ENCODE peak calls at places on chromosome 19, in seven cellular contexts. N is CD8-positive, alpha-beta T cell; H is K562; D is A673; G is thoracic aorta; O is left ventricle myocardium inferior; Z is fibroblast of lung. F is an unnamed sample.

GRCh38 chr19:53772943-53773342 is 51.2 kb downstream of the NLRP12 start:
- DNase-seq in G (peak; percentile 9), D (peak; percentile 69), O (no peak), H (peak; percentile 37), Z (peak; percentile 56), N (peak; percentile 3), F (peak; percentile 59)

GRCh38 chr19:8640402-8641004 is 10.1 kb downstream of the NFILZ start:
- DNase-seq in G (no peak), O (peak; percentile 36), N (no peak), H (no peak), D (no peak), Z (no peak), F (no peak)

GRCh38 chr19:40499320-40499719 is 32.5 kb downstream of the SPTBN4 start:
- DNase-seq in O (no peak), N (no peak), G (no peak), Z (no peak), D (no peak), H (no peak), F (no peak)

GRCh38 chr19:3818479-3818878 is 32.3 kb upstream of the MATK start:
- DNase-seq in N (no peak), D (no peak), Z (no peak), G (no peak), O (no peak), H (no peak), F (no peak)

GRCh38 chr19:531753-532571 is at the start of gene CDC34:
- DNase-seq in H (peak; percentile 63), O (no peak), N (no peak), G (no peak), Z (no peak), D (no peak), F (no peak)

GRCh38 chr19:934865-935422 is 9.1 kb downstream of the ARID3A start:
- DNase-seq in H (no peak), D (no peak), N (no peak), Z (peak; percentile 82), O (peak; percentile 88), G (no peak), F (peak; percentile 82)

GRCh38 chr19:3336680-3337523 is 29.5 kb upstream of the NFIC start:
- DNase-seq in H (no peak), D (no peak), N (no peak), O (peak; percentile 90), Z (peak; percentile 94), G (peak; percentile 70), F (no peak)

GRCh38 chr19:30084390-30084819 is 142.4 kb downstream of the URI1 start:
- DNase-seq in N (no peak), G (no peak), D (no peak), Z (no peak), H (no peak), O (no peak), F (peak; percentile 53)

GRCh38 chr19:3849092-3849491 is 19.7 kb downstream of the ZFR2 start:
- DNase-seq in G (no peak), O (no peak), D (peak; percentile 38), Z (no peak), N (no peak), H (peak; percentile 78), F (peak; percentile 71)

GRCh38 chr19:33430674-33431277 is 57.3 kb downstream of the CEBPG start:
- DNase-seq in G (no peak), H (peak; percentile 62), D (peak; percentile 81), O (peak; percentile 59), N (peak; percentile 20), Z (peak; percentile 62), F (peak; percentile 87)

GRCh38 chr19:23286477-23286876 is 36.3 kb upstream of the ZNF724 start:
- DNase-seq in H (no peak), D (no peak), G (no peak), N (no peak), O (no peak), Z (no peak), F (peak; percentile 25)

GRCh38 chr19:10192922-10193321 is 1.8 kb downstream of the DNMT1 start:
- DNase-seq in G (no peak), D (no peak), O (no peak), H (no peak), Z (no peak), N (no peak), F (no peak)

GRCh38 chr19:33387351-33388230 is 14.1 kb downstream of the CEBPG start:
- DNase-seq in G (no peak), N (no peak), D (no peak), Z (no peak), O (peak; percentile 12), H (no peak), F (no peak)

GRCh38 chr19:34957830-34958751 is 5.9 kb downstream of the ZNF792 start:
- DNase-seq in O (no peak), Z (no peak), D (no peak), H (no peak), N (no peak), G (no peak), F (no peak)

GRCh38 chr19:16782719-16783118 is 46.5 kb upstream of the SIN3B start:
- DNase-seq in D (no peak), H (no peak), N (no peak), Z (no peak), O (no peak), G (no peak), F (no peak)

GRCh38 chr19:16615788-16616187 is 12.2 kb downstream of the MED26 start:
- DNase-seq in G (no peak), N (no peak), Z (no peak), O (no peak), H (peak; percentile 59), D (no peak), F (no peak)

GRCh38 chr19:8466018-8466417 is 21.2 kb downstream of the HNRNPM start:
- DNase-seq in G (no peak), N (no peak), D (no peak), H (no peak), Z (peak; percentile 80), O (no peak), F (no peak)

GRCh38 chr19:52270266-52270885 is 989 bp downstream of the ZNF766 start:
- DNase-seq in O (no peak), Z (no peak), G (no peak), N (no peak), D (peak; percentile 33), H (peak; percentile 26), F (peak; percentile 26)

GRCh38 chr19:10362259-10362658 is 18.1 kb downstream of the TYK2 start:
- DNase-seq in G (no peak), O (no peak), N (no peak), D (no peak), Z (no peak), H (peak; percentile 14), F (no peak)

GRCh38 chr19:18538115-18538514 is 5.3 kb downstream of the FKBP8 start:
- DNase-seq in N (no peak), Z (no peak), H (peak; percentile 11), O (no peak), D (no peak), G (no peak), F (no peak)

GRCh38 chr19:53977429-53977990 is 13.9 kb upstream of the CACNG6 start:
- DNase-seq in H (peak; percentile 81), N (no peak), G (peak; percentile 62), Z (peak; percentile 76), D (peak; percentile 94), O (peak; percentile 61), F (peak; percentile 78)

GRCh38 chr19:57512845-57513244 is 13.1 kb downstream of the ZNF773 start:
- DNase-seq in N (no peak), H (no peak), G (no peak), Z (peak; percentile 29), O (no peak), D (no peak), F (no peak)

GRCh38 chr19:10390652-10391286 is 10.4 kb upstream of the TYK2 start:
- DNase-seq in D (peak; percentile 76), H (peak; percentile 66), N (peak; percentile 31), G (no peak), Z (peak; percentile 78), O (peak; percentile 61), F (peak; percentile 78)

GRCh38 chr19:38233740-38234251 is 9.8 kb upstream of the DPF1 start:
- DNase-seq in N (peak; percentile 37), O (peak; percentile 83), G (no peak), D (peak; percentile 67), H (peak; percentile 81), Z (peak; percentile 75), F (peak; percentile 89)

GRCh38 chr19:18157465-18158063 is 4.6 kb downstream of the PIK3R2 start:
- DNase-seq in N (no peak), D (no peak), G (no peak), O (no peak), Z (no peak), H (no peak), F (peak; percentile 92)

GRCh38 chr19:11269408-11269807 is 7.1 kb upstream of the DOCK6 start:
- DNase-seq in D (peak; percentile 89), Z (peak; percentile 38), G (no peak), H (no peak), O (no peak), N (no peak), F (no peak)

DNA sequence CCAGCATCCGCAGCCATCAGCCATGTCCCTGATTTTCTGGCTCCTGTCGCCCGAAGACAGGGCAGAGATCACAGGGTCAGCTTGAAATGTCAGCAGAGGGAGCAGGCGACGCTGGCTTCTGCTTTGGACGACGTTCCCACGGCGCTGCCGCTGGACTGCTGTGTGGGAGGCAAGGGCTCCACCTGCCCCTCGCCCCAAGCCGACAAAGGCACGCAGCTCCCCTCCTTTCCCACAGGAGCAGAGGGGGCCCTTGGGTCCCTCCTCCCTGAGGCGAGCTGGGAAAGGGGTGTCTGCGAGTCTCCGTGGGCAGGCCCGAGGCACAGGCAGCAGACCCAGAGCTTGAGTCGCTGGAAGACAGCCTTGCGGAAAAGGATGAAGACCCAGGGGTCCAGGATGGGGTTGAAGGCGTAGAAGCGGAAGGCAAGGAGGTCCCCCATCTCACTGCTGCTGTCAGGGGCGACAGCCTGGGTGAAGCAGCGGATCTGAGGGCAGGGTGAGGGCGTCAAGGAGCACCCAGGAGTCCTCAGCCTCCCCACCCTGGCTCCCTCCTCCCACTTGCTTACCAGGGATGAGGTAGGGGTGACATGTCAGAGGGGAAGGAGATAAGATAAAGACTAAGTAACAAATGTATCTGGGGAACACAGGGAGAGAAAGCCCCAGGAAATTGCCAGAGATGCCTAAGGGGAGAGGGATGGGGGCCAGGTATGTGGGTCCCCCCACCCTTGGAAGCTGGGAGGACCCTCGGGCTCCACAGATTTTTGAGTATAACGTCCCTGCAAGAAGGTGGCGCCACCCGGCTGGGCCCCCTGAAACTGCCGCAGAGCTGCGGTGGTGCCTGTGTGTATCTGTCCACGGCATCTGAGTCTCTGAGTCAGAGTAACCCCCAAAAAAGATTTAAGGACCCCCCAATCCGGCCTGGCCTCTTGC is 3.4 kb downstream of the PTGIR start:
- DNase-seq in Z (no peak), D (no peak), H (no peak), O (no peak), G (no peak), N (no peak), F (no peak)
- TF ChIP-seq CTCF in Z (no peak), D (peak; percentile 35), H (no peak), O (no peak), G (no peak), N (no peak), F (peak; percentile 27)

GRCh38 chr19:42249149-42249750 is 5.7 kb downstream of the ERF start:
- DNase-seq in O (no peak), N (no peak), D (no peak), Z (no peak), H (no peak), G (no peak), F (no peak)
- H3K4me1 ChIP-seq in O (peaks cover 94% of the 10 kb centered on the region), N (peaks cover 39% of the 10 kb centered on the region), D (peaks cover 59% of the 10 kb centered on the region), Z (peaks cover 36% of the 10 kb centered on the region), H (peaks cover 25% of the 10 kb centered on the region), G (peaks cover 67% of the 10 kb centered on the region), F (peaks cover 19% of the 10 kb centered on the region)

GRCh38 chr19:7382694-7383093 is 34.0 kb downstream of the ARHGEF18 start:
- DNase-seq in N (no peak), Z (no peak), G (no peak), O (no peak), D (no peak), H (no peak), F (no peak)
- TF ChIP-seq CTCF in N (no peak), Z (no peak), G (no peak), O (no peak), D (no peak), H (no peak), F (no peak)

GRCh38 chr19:49474545-49474930 is 523 bp downstream of the FLT3LG start:
- DNase-seq in N (no peak), Z (no peak), H (no peak), O (no peak), G (no peak), D (no peak), F (no peak)
- H3K4me1 ChIP-seq in N (peaks cover 52% of the 10 kb centered on the region), Z (no peaks in the 10 kb centered on the region), H (peaks cover 11% of the 10 kb centered on the region), O (peaks cover 35% of the 10 kb centered on the region), G (peaks cover 24% of the 10 kb centered on the region), D (peaks cover 10% of the 10 kb centered on the region), F (no peaks in the 10 kb centered on the region)